ENCODE peak calls at places on chromosomes 16 and 17, in five cellular contexts. K, N, B, O and X are unnamed samples.

GRCh38 chr17:59572301-59572924 is 7.0 kb downstream of the DHX40 start:
- DNase-seq in K (no peak), N (no peak), B (no peak), O (no peak), X (no peak)

GRCh38 chr16:87053016-87053982 is 263.9 kb downstream of the C16orf95 start:
- DNase-seq in K (no peak), N (peak; percentile 96), B (no peak), O (no peak), X (no peak)

GRCh38 chr17:69809331-69809730 is 265.7 kb upstream of the KCNJ16 start:
- DNase-seq in K (no peak), N (no peak), B (no peak), O (no peak), X (no peak)

GRCh38 chr17:40095944-40096791 is 4.2 kb downstream of the NR1D1 start:
- DNase-seq in K (no peak), N (peak; percentile 74), B (no peak), O (no peak), X (no peak)

GRCh38 chr17:77356109-77356689 is 215.4 kb downstream of the SEC14L1 start:
- DNase-seq in K (no peak), N (no peak), B (no peak), O (no peak), X (peak; percentile 61)

GRCh38 chr17:59558953-59559352 is 6.5 kb upstream of the DHX40 start:
- DNase-seq in K (no peak), N (peak; percentile 18), B (no peak), O (no peak), X (no peak)

GRCh38 chr16:31186176-31186575 is 6.2 kb downstream of the FUS start:
- DNase-seq in K (no peak), N (no peak), B (no peak), O (no peak), X (no peak)

GRCh38 chr17:61009619-61010018 is 332.0 kb downstream of the BCAS3 start:
- DNase-seq in K (no peak), N (peak; percentile 5), B (no peak), O (no peak), X (no peak)

GRCh38 chr16:50299508-50300105 is 33.3 kb downstream of the ADCY7 start:
- DNase-seq in K (no peak), N (no peak), B (no peak), O (no peak), X (no peak)

GRCh38 chr16:73404001-73404400 is 356.1 kb upstream of the ZFHX3 start:
- DNase-seq in K (no peak), N (no peak), B (no peak), O (no peak), X (no peak)

GRCh38 chr16:15961060-15961511 is 11.7 kb downstream of the ABCC1 start:
- DNase-seq in K (no peak), N (peak; percentile 58), B (no peak), O (no peak), X (no peak)

GRCh38 chr17:72488542-72489272 is 367.9 kb downstream of the SOX9 start:
- DNase-seq in K (no peak), N (no peak), B (no peak), O (no peak), X (no peak)

GRCh38 chr17:7022791-7023571 is at the start of gene BCL6B:
- DNase-seq in K (no peak), N (peak; percentile 79), B (no peak), O (no peak), X (no peak)

GRCh38 chr16:31458073-31458834 is 1.0 kb upstream of the ARMC5 start:
- DNase-seq in K (peak; percentile 59), N (peak; percentile 62), B (no peak), O (no peak), X (no peak)

GRCh38 chr16:13866073-13866472 is 53.9 kb upstream of the ERCC4 start:
- DNase-seq in K (no peak), N (peak; percentile 73), B (peak; percentile 46), O (peak; percentile 23), X (no peak)

GRCh38 chr16:78584213-78584860 is 484.9 kb downstream of the WWOX start:
- DNase-seq in K (no peak), N (no peak), B (no peak), O (no peak), X (no peak)

GRCh38 chr17:67478266-67479118 is 101.4 kb downstream of the PITPNC1 start:
- DNase-seq in K (no peak), N (no peak), B (no peak), O (no peak), X (no peak)

GRCh38 chr17:50807014-50807413 is 28.4 kb upstream of the WFIKKN2 start:
- DNase-seq in K (no peak), N (no peak), B (no peak), O (no peak), X (no peak)

GRCh38 chr17:7141824-7142223 is 27.2 kb upstream of the ASGR2 start:
- DNase-seq in K (no peak), N (no peak), B (no peak), O (no peak), X (no peak)

GRCh38 chr16:86664518-86665318 is 86.4 kb downstream of the FOXL1 start:
- DNase-seq in K (no peak), N (peak; percentile 95), B (peak; percentile 56), O (peak; percentile 81), X (no peak)

GRCh38 chr16:31528726-31529397 is 1.2 kb downstream of the AHSP start:
- DNase-seq in K (no peak), N (no peak), B (no peak), O (no peak), X (no peak)

GRCh38 chr16:89602273-89602951 is 11.0 kb upstream of the DPEP1 start:
- DNase-seq in K (no peak), N (peak; percentile 87), B (peak; percentile 93), O (peak; percentile 26), X (peak; percentile 87)

GRCh38 chr17:37037590-37038155 is 88.9 kb downstream of the AATF start:
- DNase-seq in K (no peak), N (no peak), B (no peak), O (no peak), X (no peak)

GRCh38 chr16:80403871-80404270 is 136.9 kb upstream of the DYNLRB2 start:
- DNase-seq in K (no peak), N (no peak), B (no peak), O (no peak), X (no peak)

GRCh38 chr17:38919316-38920078 is 5.9 kb upstream of the LASP1NB start:
- DNase-seq in K (peak; percentile 9), N (no peak), B (no peak), O (no peak), X (no peak)

GRCh38 chr17:67456103-67456502 is 79.0 kb downstream of the PITPNC1 start:
- DNase-seq in K (no peak), N (no peak), B (no peak), O (no peak), X (no peak)

GRCh38 chr17:69031839-69032238 is 28.9 kb downstream of the ABCA9 start:
- DNase-seq in K (no peak), N (no peak), B (no peak), O (no peak), X (no peak)

GRCh38 chr17:21419299-21420239 is 43.4 kb downstream of the KCNJ12 start:
- DNase-seq in K (no peak), N (no peak), B (no peak), O (no peak), X (no peak)

GRCh38 chr17:60941028-60941427 is 263.4 kb downstream of the BCAS3 start:
- DNase-seq in K (peak; percentile 53), N (peak; percentile 41), B (no peak), O (no peak), X (no peak)

GRCh38 chr16:525123-525519 is 2.4 kb upstream of the CAPN15 start:
- DNase-seq in K (no peak), N (no peak), B (no peak), O (no peak), X (no peak)

GRCh38 chr17:50911890-50912289 is 45.7 kb upstream of the TOB1 start:
- DNase-seq in K (no peak), N (no peak), B (no peak), O (no peak), X (no peak)

GRCh38 chr17:79045830-79046500 is 22.0 kb downstream of the C1QTNF1 start:
- DNase-seq in K (no peak), N (peak; percentile 74), B (peak; percentile 72), O (no peak), X (no peak)

GRCh38 chr17:36928450-36929125 is 8.7 kb upstream of the LHX1 start:
- DNase-seq in K (no peak), N (no peak), B (no peak), O (no peak), X (no peak)

GRCh38 chr16:87971933-87972332 is 20.7 kb downstream of the BANP start:
- DNase-seq in K (no peak), N (no peak), B (no peak), O (no peak), X (no peak)

GRCh38 chr17:43118679-43119615 is 6.2 kb downstream of the BRCA1 start:
- DNase-seq in K (no peak), N (no peak), B (no peak), O (no peak), X (peak; percentile 16)

GRCh38 chr16:89615596-89616090 is 2.2 kb downstream of the DPEP1 start:
- DNase-seq in K (no peak), N (peak; percentile 22), B (no peak), O (no peak), X (no peak)

GRCh38 chr16:81466351-81466960 is 21.8 kb downstream of the CMIP start:
- DNase-seq in K (no peak), N (no peak), B (no peak), O (no peak), X (no peak)

GRCh38 chr17:44108440-44109311 is 14.8 kb downstream of the HDAC5 start:
- DNase-seq in K (peak; percentile 70), N (peak; percentile 69), B (peak; percentile 88), O (peak; percentile 60), X (no peak)

GRCh38 chr16:84839956-84840355 is 20.2 kb downstream of the CRISPLD2 start:
- DNase-seq in K (no peak), N (no peak), B (peak; percentile 73), O (no peak), X (no peak)